ENCODE peak calls at places on chromosomes 12 and 14, in four cellular contexts. U is HCT116, J is IMR-90, X is esophagus squamous epithelium. S is an unnamed sample.
A peak's percentile ranks its signal among the peaks of the same experiment; 100 is the strongest.

GRCh38 chr14:79197516-79197915 is 1013.8 kb downstream of the DIO2 start:
- DNase-seq in U (no peak), J (no peak), X (no peak), S (no peak)

GRCh38 chr12:83179999-83180398 is 493.3 kb downstream of the TMTC2 start:
- DNase-seq in U (no peak), J (no peak), X (no peak), S (no peak)

GRCh38 chr12:119156401-119156800 is 22.3 kb upstream of the HSPB8 start:
- DNase-seq in U (no peak), J (no peak), X (no peak), S (peak; percentile 74)

GRCh38 chr12:22018860-22019259 is 27.2 kb upstream of the CMAS start:
- DNase-seq in U (no peak), J (peak; percentile 3), X (no peak), S (no peak)

GRCh38 chr14:71021347-71022014 is 114.2 kb downstream of the PCNX1 start:
- DNase-seq in U (peak; percentile 8), J (peak; percentile 83), X (no peak), S (no peak)

GRCh38 chr14:69464829-69465228 is 19.7 kb upstream of the PLEKHD1 start:
- DNase-seq in U (no peak), J (peak; percentile 98), X (no peak), S (no peak)

GRCh38 chr14:57816568-57817284 is 49.2 kb downstream of the SLC35F4 start:
- DNase-seq in U (peak; percentile 41), J (no peak), X (no peak), S (no peak)

GRCh38 chr12:28191690-28192089 is 1.4 kb downstream of the CCDC91 start:
- DNase-seq in U (no peak), J (peak; percentile 2), X (no peak), S (no peak)

GRCh38 chr14:24334431-24335271 is at the start of gene ADCY4:
- DNase-seq in U (no peak), J (no peak), X (no peak), S (peak; percentile 86)

GRCh38 chr14:101810897-101811620 is 49.5 kb downstream of the PPP2R5C start:
- DNase-seq in U (no peak), J (peak; percentile 38), X (no peak), S (no peak)

GRCh38 chr12:105319691-105320209 is 10.7 kb upstream of the C12orf75 start:
- DNase-seq in U (no peak), J (no peak), X (no peak), S (no peak)

GRCh38 chr14:89805501-89805900 is 149.0 kb downstream of the EFCAB11 start:
- DNase-seq in U (no peak), J (peak; percentile 62), X (no peak), S (no peak)

GRCh38 chr14:25042362-25043299 is 7.3 kb downstream of the STXBP6 start:
- DNase-seq in U (no peak), J (peak; percentile 68), X (no peak), S (peak; percentile 33)

GRCh38 chr12:69688496-69689427 is 10.3 kb downstream of the BEST3 start:
- DNase-seq in U (peak; percentile 80), J (peak; percentile 94), X (no peak), S (peak; percentile 33)

GRCh38 chr12:8948711-8949524 is 527 bp downstream of the M6PR start:
- DNase-seq in U (no peak), J (peak; percentile 40), X (no peak), S (no peak)

GRCh38 chr14:95520346-95520745 is 3.9 kb upstream of the SYNE3 start:
- DNase-seq in U (no peak), J (no peak), X (no peak), S (no peak)

GRCh38 chr14:93234798-93235197 is 27.7 kb downstream of the UBR7 start:
- DNase-seq in U (no peak), J (peak; percentile 85), X (no peak), S (no peak)

GRCh38 chr12:45040977-45041376 is 9.9 kb downstream of the DBX2 start:
- DNase-seq in U (no peak), J (no peak), X (no peak), S (no peak)

GRCh38 chr14:59407246-59407615 is 57.9 kb downstream of the GPR135 start:
- DNase-seq in U (no peak), J (peak; percentile 97), X (no peak), S (no peak)

GRCh38 chr12:19198272-19198671 is 68.7 kb downstream of the PLEKHA5 start:
- DNase-seq in U (no peak), J (peak; percentile 88), X (no peak), S (no peak)

GRCh38 chr14:99575043-99576023 is 28.7 kb downstream of the CCDC85C start:
- DNase-seq in U (no peak), J (peak; percentile 19), X (no peak), S (peak; percentile 48)

GRCh38 chr14:96442355-96442754 is 50.4 kb downstream of the AK7 start:
- DNase-seq in U (no peak), J (no peak), X (no peak), S (no peak)

GRCh38 chr12:10119072-10119471 is 10.9 kb downstream of the CLEC7A start:
- DNase-seq in U (no peak), J (peak; percentile 28), X (no peak), S (no peak)

GRCh38 chr14:85380891-85381290 is 149.1 kb upstream of the FLRT2 start:
- DNase-seq in U (no peak), J (no peak), X (no peak), S (no peak)

GRCh38 chr12:108856170-108856427 is 1.3 kb downstream of the SSH1 start:
- DNase-seq in U (no peak), J (no peak), X (no peak), S (no peak)
- H3K4me1 ChIP-seq in U (peaks cover 55% of the 10 kb centered on the region), J (peaks cover 28% of the 10 kb centered on the region), X (peaks cover 79% of the 10 kb centered on the region), S (peaks cover 77% of the 10 kb centered on the region)

GRCh38 chr14:65846469-65846868 is 433.9 kb downstream of the FUT8 start:
- DNase-seq in U (no peak), J (no peak), X (no peak), S (no peak)
- TF ChIP-seq CTCF in U (no peak), J (no peak), X (no peak), S (no peak)

GRCh38 chr14:75650253-75651058 is 10.2 kb downstream of the ERG28 start:
- DNase-seq in U (no peak), J (no peak), X (no peak), S (no peak)
- TF ChIP-seq POLR2A in U (no peak), J (no peak), X (no peak), S (no peak)

GRCh38 chr12:57612711-57613426 is 1.6 kb downstream of the ARHGEF25 start:
- DNase-seq in U (no peak), J (no peak), X (no peak), S (no peak)
- H3K4me1 ChIP-seq in U (no peaks in the 10 kb centered on the region), J (peaks cover 4% of the 10 kb centered on the region), X (peaks cover 61% of the 10 kb centered on the region), S (peaks cover 15% of the 10 kb centered on the region)

DNA sequence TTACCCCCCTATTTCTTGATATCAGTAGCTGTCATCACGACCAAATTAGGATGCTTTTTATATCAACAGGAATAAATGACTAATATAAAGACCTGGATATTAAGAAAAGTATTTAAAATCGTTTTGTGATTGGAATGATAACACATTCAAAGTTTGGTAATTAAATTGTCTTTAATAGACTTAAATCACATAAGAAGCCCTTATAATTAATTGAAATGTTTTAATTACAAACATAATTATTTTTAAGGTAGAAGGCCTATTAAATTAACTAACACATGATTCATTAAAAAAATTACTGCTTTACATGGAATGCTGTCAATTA is 412.4 kb downstream of the FUT8 start:
- DNase-seq in U (no peak), J (no peak), X (no peak), S (no peak)
- TF ChIP-seq CTCF in U (no peak), J (no peak), X (no peak), S (no peak)

GRCh38 chr12:100474617-100475016 is 951 bp downstream of the NR1H4 start:
- DNase-seq in U (no peak), J (no peak), X (no peak), S (no peak)
- TF ChIP-seq POLR2A in U (no peak), J (no peak), X (no peak), S (no peak)

DNA sequence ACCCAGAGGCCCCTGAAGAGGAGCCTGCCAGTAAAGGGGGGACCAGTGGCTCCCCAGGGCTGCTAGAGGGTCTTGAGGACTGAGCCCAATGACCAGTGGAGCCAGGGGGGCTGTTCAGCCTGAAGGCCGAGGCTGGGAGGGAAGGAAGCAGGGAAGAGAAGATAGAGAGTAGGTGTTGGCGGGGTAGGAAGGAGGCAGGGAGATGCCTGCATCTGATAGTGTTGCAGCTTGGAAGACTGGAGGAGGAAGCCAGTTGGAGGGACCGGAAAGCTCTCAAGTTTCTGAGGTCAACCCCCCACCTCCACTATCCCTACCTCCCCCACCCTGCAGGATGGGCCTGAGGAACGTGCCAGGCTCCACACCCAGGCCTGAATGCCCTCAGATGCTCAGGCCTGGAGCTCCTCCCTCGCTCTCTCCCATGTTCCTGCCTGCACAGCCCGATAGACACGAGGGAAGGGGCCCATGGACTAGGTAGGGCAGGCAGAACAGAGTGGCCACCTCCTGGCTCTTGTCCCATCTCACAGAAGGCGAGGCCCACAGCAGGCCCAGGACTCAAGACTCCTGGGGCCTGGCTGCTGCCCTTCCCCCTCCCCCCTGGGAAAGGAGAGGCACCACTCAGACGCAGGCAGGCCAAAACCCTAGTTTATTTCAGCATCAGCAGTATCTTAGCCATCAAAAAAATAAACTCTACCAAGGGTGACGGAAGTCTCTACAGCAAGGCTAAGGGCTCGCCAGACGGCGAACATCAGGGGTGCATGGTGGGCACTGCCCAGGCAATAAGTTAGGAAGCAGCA is 3.4 kb downstream of the CKB start:
- DNase-seq in U (no peak), J (no peak), X (no peak), S (no peak)
- H3K4me1 ChIP-seq in U (peaks cover 13% of the 10 kb centered on the region), J (peaks cover 18% of the 10 kb centered on the region), X (peaks cover 88% of the 10 kb centered on the region), S (peaks cover 44% of the 10 kb centered on the region)

DNA sequence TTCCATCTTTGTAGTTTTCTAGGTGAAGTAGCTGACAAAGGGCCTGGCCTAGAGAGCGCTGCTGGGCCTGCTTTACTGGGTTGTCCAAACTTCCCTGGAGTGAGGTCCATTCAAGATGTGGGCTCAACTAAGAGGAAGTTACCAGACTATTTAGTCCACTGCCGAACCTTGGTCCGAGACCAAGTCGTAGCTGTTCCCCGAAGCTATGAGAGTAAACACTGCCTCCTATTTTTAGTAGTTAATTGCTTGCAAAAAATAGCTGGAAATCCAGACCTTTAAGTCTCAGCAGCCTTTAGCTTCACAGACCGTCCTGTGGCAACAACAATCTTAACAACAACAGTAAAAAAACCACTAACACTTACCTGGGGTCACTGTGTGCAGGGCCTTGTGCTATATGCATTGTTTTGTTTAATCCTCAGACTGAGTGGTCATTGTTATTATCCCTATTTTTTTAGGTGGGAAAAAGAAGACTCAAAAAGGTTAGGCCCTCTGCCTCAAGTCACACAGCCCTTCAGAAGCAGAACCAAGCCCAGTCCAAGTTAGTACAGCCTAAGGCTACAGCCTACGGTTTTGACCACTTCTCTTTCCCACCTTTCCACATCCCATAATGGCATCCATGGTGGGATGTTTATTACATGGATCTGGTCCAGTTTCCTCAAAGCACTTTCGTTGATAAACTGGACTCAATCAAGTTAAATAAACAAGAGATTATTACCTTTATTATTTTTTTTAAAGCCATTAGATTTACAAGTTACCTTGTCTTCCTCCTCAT is 30.6 kb downstream of the SOCS2 start:
- DNase-seq in U (no peak), J (no peak), X (no peak), S (peak; percentile 25)
- TF ChIP-seq CTCF in U (no peak), J (no peak), X (no peak), S (no peak)

S was measured in heart left ventricle.